ENCODE peak calls at places on chromosomes 16 and 17, in five cellular contexts. One of them, this sample, is unnamed.

GRCh38 chr17:13351046-13351445 is 250.7 kb downstream of the HS3ST3A1 start:
- DNase-seq in heart left ventricle: no peak
- DNase-seq in left lung: no peak
- DNase-seq in CD4-positive, CD25-positive, alpha-beta regulatory T cell: no peak
- DNase-seq in AG04450: no peak
- DNase-seq in this sample: peak; percentile 88

GRCh38 chr17:81000631-81001357 is 9.2 kb downstream of the CHMP6 start:
- DNase-seq in heart left ventricle: no peak
- DNase-seq in left lung: no peak
- DNase-seq in CD4-positive, CD25-positive, alpha-beta regulatory T cell: no peak
- DNase-seq in AG04450: no peak
- DNase-seq in this sample: no peak

GRCh38 chr17:45050680-45051059 is 762 bp downstream of the DCAKD start:
- DNase-seq in heart left ventricle: no peak
- DNase-seq in left lung: no peak
- DNase-seq in CD4-positive, CD25-positive, alpha-beta regulatory T cell: no peak
- DNase-seq in AG04450: no peak
- DNase-seq in this sample: peak; percentile 30

GRCh38 chr17:17851603-17852002 is 14.8 kb upstream of the SREBF1 start:
- DNase-seq in heart left ventricle: no peak
- DNase-seq in left lung: no peak
- DNase-seq in CD4-positive, CD25-positive, alpha-beta regulatory T cell: no peak
- DNase-seq in AG04450: no peak
- DNase-seq in this sample: no peak

GRCh38 chr16:50467943-50468748 is 80.0 kb upstream of the NKD1 start:
- DNase-seq in heart left ventricle: no peak
- DNase-seq in left lung: peak; percentile 43
- DNase-seq in CD4-positive, CD25-positive, alpha-beta regulatory T cell: no peak
- DNase-seq in AG04450: no peak
- DNase-seq in this sample: no peak

GRCh38 chr17:47251421-47251940 is 2.1 kb upstream of the ITGB3 start:
- DNase-seq in heart left ventricle: no peak
- DNase-seq in left lung: no peak
- DNase-seq in CD4-positive, CD25-positive, alpha-beta regulatory T cell: no peak
- DNase-seq in AG04450: no peak
- DNase-seq in this sample: no peak

GRCh38 chr16:3602320-3602653 is 9.1 kb downstream of the SLX4 start:
- DNase-seq in heart left ventricle: no peak
- DNase-seq in left lung: peak; percentile 9
- DNase-seq in CD4-positive, CD25-positive, alpha-beta regulatory T cell: no peak
- DNase-seq in AG04450: no peak
- DNase-seq in this sample: no peak

GRCh38 chr17:41507315-41507880 is 2.0 kb upstream of the KRT13 start:
- DNase-seq in heart left ventricle: no peak
- DNase-seq in left lung: no peak
- DNase-seq in CD4-positive, CD25-positive, alpha-beta regulatory T cell: no peak
- DNase-seq in AG04450: no peak
- DNase-seq in this sample: no peak

GRCh38 chr17:72967263-72967962 is 125.1 kb downstream of the SLC39A11 start:
- DNase-seq in heart left ventricle: no peak
- DNase-seq in left lung: no peak
- DNase-seq in CD4-positive, CD25-positive, alpha-beta regulatory T cell: no peak
- DNase-seq in AG04450: no peak
- DNase-seq in this sample: no peak

GRCh38 chr17:71402661-71403141 is 718.1 kb upstream of the SOX9 start:
- DNase-seq in heart left ventricle: no peak
- DNase-seq in left lung: no peak
- DNase-seq in CD4-positive, CD25-positive, alpha-beta regulatory T cell: no peak
- DNase-seq in AG04450: no peak
- DNase-seq in this sample: peak; percentile 10

GRCh38 chr16:69848635-69849545 is 86.8 kb downstream of the WWP2 start:
- DNase-seq in heart left ventricle: peak; percentile 92
- DNase-seq in left lung: peak; percentile 73
- DNase-seq in CD4-positive, CD25-positive, alpha-beta regulatory T cell: no peak
- DNase-seq in AG04450: peak; percentile 84
- DNase-seq in this sample: peak; percentile 97

GRCh38 chr16:89864421-89864820 is 9.0 kb upstream of the TCF25 start:
- DNase-seq in heart left ventricle: no peak
- DNase-seq in left lung: no peak
- DNase-seq in CD4-positive, CD25-positive, alpha-beta regulatory T cell: no peak
- DNase-seq in AG04450: no peak
- DNase-seq in this sample: no peak

GRCh38 chr17:66571745-66572144 is 263.2 kb upstream of the CACNG5 start:
- DNase-seq in heart left ventricle: no peak
- DNase-seq in left lung: no peak
- DNase-seq in CD4-positive, CD25-positive, alpha-beta regulatory T cell: no peak
- DNase-seq in AG04450: no peak
- DNase-seq in this sample: no peak

GRCh38 chr17:63095459-63095858 is 129.4 kb downstream of the TANC2 start:
- DNase-seq in heart left ventricle: no peak
- DNase-seq in left lung: no peak
- DNase-seq in CD4-positive, CD25-positive, alpha-beta regulatory T cell: no peak
- DNase-seq in AG04450: no peak
- DNase-seq in this sample: no peak

GRCh38 chr16:1839554-1839953 is 12.5 kb downstream of the FAHD1 start:
- DNase-seq in heart left ventricle: no peak
- DNase-seq in left lung: no peak
- DNase-seq in CD4-positive, CD25-positive, alpha-beta regulatory T cell: no peak
- DNase-seq in AG04450: peak; percentile 11
- DNase-seq in this sample: peak; percentile 63

GRCh38 chr17:12738624-12739023 is 50.7 kb upstream of the ARHGAP44 start:
- DNase-seq in heart left ventricle: no peak
- DNase-seq in left lung: no peak
- DNase-seq in CD4-positive, CD25-positive, alpha-beta regulatory T cell: no peak
- DNase-seq in AG04450: no peak
- DNase-seq in this sample: no peak

GRCh38 chr17:60901806-60902205 is 224.2 kb downstream of the BCAS3 start:
- DNase-seq in heart left ventricle: no peak
- DNase-seq in left lung: no peak
- DNase-seq in CD4-positive, CD25-positive, alpha-beta regulatory T cell: no peak
- DNase-seq in AG04450: peak; percentile 8
- DNase-seq in this sample: peak; percentile 72

GRCh38 chr17:19262650-19263620 is 25.8 kb downstream of the EPN2 start:
- DNase-seq in heart left ventricle: no peak
- DNase-seq in left lung: no peak
- DNase-seq in CD4-positive, CD25-positive, alpha-beta regulatory T cell: no peak
- DNase-seq in AG04450: no peak
- DNase-seq in this sample: peak; percentile 73

GRCh38 chr16:73171901-73172619 is 124.1 kb upstream of the ZFHX3 start:
- DNase-seq in heart left ventricle: peak; percentile 27
- DNase-seq in left lung: no peak
- DNase-seq in CD4-positive, CD25-positive, alpha-beta regulatory T cell: no peak
- DNase-seq in AG04450: no peak
- DNase-seq in this sample: no peak

GRCh38 chr17:78993981-78994671 is 14.4 kb upstream of the LGALS3BP start:
- DNase-seq in heart left ventricle: no peak
- DNase-seq in left lung: no peak
- DNase-seq in CD4-positive, CD25-positive, alpha-beta regulatory T cell: no peak
- DNase-seq in AG04450: no peak
- DNase-seq in this sample: no peak

GRCh38 chr17:77740481-77740880 is 218.0 kb upstream of the TNRC6C start:
- DNase-seq in heart left ventricle: no peak
- DNase-seq in left lung: no peak
- DNase-seq in CD4-positive, CD25-positive, alpha-beta regulatory T cell: no peak
- DNase-seq in AG04450: no peak
- DNase-seq in this sample: no peak

GRCh38 chr17:38967290-38967738 is at the start of gene FBXO47:
- DNase-seq in heart left ventricle: peak; percentile 94
- DNase-seq in left lung: peak; percentile 94
- DNase-seq in CD4-positive, CD25-positive, alpha-beta regulatory T cell: peak; percentile 73
- DNase-seq in AG04450: peak; percentile 51
- DNase-seq in this sample: peak; percentile 89
- H3K4me3 ChIP-seq in heart left ventricle: peak within 1 kb of the TSS; percentile 51
- H3K4me3 ChIP-seq in left lung: no peak within 1 kb of the TSS
- H3K4me3 ChIP-seq in CD4-positive, CD25-positive, alpha-beta regulatory T cell: peak within 1 kb of the TSS; percentile 48
- H3K4me3 ChIP-seq in AG04450: peak within 1 kb of the TSS; percentile 20
- H3K4me3 ChIP-seq in this sample: peak within 1 kb of the TSS; percentile 44

GRCh38 chr16:54287758-54288591 is 1.4 kb upstream of the IRX3 start:
- DNase-seq in heart left ventricle: peak; percentile 43
- DNase-seq in left lung: peak; percentile 47
- DNase-seq in CD4-positive, CD25-positive, alpha-beta regulatory T cell: no peak
- DNase-seq in AG04450: no peak
- DNase-seq in this sample: peak; percentile 18
- H3K4me3 ChIP-seq in heart left ventricle: peak overlapping the region; percentile 64
- H3K4me3 ChIP-seq in left lung: peak overlapping the region; percentile 53
- H3K4me3 ChIP-seq in CD4-positive, CD25-positive, alpha-beta regulatory T cell: no peak overlapping the region
- H3K4me3 ChIP-seq in AG04450: no peak overlapping the region
- H3K4me3 ChIP-seq in this sample: peak overlapping the region; percentile 58

DNA sequence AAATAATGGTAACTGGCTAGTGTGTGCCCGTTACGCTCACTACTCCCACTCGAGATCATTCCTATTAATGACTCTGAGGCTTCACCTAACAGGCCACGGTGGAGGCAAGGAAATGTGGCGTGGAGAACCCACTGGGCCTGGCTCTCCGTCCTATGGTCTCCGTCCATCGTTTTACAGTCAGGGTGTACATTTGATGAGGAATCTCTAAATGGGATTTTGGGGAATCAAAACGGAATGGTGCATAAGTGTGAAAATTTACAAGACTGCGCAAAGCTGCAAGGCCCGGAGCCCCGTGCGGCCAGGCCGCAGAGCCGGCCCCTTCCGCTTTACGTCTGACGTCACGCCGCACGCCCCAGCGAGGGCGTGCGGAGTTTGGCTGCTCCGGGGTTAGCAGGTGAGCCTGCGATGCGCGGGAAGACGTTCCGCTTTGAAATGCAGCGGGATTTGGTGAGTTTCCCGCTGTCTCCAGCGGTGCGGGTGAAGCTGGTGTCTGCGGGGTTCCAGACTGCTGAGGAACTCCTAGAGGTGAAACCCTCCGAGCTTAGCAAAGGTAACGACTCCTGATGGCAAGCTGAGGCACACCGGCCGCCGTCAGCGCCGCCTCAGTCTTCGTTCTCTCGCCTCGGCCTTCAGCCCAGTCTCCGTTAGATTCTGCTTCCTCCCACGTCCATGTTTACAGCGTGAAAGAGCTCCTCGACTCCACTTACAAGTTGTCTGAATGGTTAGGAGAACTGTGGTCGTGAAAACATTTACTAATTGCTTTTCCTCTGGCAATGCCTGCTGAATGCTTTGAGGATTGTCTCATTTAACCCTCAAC is at the start of gene RAD51C:
- DNase-seq in heart left ventricle: peak; percentile 86
- DNase-seq in left lung: peak; percentile 90
- DNase-seq in CD4-positive, CD25-positive, alpha-beta regulatory T cell: peak; percentile 84
- DNase-seq in AG04450: peak; percentile 56
- DNase-seq in this sample: peak; percentile 82
- H3K4me3 ChIP-seq in heart left ventricle: peak within 1 kb of the TSS; percentile 72
- H3K4me3 ChIP-seq in left lung: peak within 1 kb of the TSS; percentile 65
- H3K4me3 ChIP-seq in CD4-positive, CD25-positive, alpha-beta regulatory T cell: peak within 1 kb of the TSS; percentile 96
- H3K4me3 ChIP-seq in AG04450: peak within 1 kb of the TSS; percentile 83
- H3K4me3 ChIP-seq in this sample: peak within 1 kb of the TSS; percentile 84

GRCh38 chr17:14361470-14361869 is 60.6 kb downstream of the HS3ST3B1 start:
- DNase-seq in heart left ventricle: no peak
- DNase-seq in left lung: no peak
- DNase-seq in CD4-positive, CD25-positive, alpha-beta regulatory T cell: no peak
- DNase-seq in AG04450: no peak
- DNase-seq in this sample: no peak
- H3K4me3 ChIP-seq in heart left ventricle: no peak overlapping the region
- H3K4me3 ChIP-seq in left lung: no peak overlapping the region
- H3K4me3 ChIP-seq in CD4-positive, CD25-positive, alpha-beta regulatory T cell: no peak overlapping the region
- H3K4me3 ChIP-seq in AG04450: no peak overlapping the region
- H3K4me3 ChIP-seq in this sample: no peak overlapping the region

DNA sequence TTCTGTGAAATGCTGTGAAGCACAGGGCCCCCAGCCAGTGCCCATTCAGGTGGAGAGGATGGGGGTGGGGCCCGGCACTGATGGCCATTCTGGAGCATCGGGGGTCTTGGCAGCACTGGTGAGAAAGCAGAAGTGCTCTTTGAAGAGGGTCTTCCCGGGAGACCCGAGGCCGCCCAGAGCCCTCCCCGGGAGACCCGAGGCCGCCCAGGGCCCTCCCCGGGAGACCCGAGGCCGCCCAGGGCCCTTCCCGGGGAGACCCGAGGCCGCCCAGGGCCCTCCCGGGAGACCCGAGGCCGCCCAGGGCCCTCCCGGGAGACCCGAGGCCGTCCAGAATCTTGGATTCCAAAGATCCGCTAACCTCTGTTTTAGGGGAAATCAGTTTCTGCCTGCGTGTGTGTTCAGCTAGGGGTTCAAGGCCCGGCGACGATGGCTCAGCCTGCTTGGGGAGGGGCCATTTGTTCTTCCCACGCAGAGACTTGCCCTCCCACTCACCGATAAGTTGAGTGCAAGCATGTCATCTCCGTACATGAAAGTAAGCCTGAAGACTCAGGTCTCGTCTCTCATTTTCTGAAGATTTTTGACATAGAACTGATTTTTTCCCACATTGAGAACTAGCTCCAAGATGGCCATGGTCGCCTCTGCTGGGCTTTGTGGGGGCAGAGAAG is 35.2 kb upstream of the CAPN15 start:
- DNase-seq in heart left ventricle: no peak
- DNase-seq in left lung: no peak
- DNase-seq in CD4-positive, CD25-positive, alpha-beta regulatory T cell: no peak
- DNase-seq in AG04450: no peak
- DNase-seq in this sample: no peak
- H3K4me3 ChIP-seq in heart left ventricle: no peak overlapping the region
- H3K4me3 ChIP-seq in left lung: no peak overlapping the region
- H3K4me3 ChIP-seq in CD4-positive, CD25-positive, alpha-beta regulatory T cell: no peak overlapping the region
- H3K4me3 ChIP-seq in AG04450: no peak overlapping the region
- H3K4me3 ChIP-seq in this sample: no peak overlapping the region

DNA sequence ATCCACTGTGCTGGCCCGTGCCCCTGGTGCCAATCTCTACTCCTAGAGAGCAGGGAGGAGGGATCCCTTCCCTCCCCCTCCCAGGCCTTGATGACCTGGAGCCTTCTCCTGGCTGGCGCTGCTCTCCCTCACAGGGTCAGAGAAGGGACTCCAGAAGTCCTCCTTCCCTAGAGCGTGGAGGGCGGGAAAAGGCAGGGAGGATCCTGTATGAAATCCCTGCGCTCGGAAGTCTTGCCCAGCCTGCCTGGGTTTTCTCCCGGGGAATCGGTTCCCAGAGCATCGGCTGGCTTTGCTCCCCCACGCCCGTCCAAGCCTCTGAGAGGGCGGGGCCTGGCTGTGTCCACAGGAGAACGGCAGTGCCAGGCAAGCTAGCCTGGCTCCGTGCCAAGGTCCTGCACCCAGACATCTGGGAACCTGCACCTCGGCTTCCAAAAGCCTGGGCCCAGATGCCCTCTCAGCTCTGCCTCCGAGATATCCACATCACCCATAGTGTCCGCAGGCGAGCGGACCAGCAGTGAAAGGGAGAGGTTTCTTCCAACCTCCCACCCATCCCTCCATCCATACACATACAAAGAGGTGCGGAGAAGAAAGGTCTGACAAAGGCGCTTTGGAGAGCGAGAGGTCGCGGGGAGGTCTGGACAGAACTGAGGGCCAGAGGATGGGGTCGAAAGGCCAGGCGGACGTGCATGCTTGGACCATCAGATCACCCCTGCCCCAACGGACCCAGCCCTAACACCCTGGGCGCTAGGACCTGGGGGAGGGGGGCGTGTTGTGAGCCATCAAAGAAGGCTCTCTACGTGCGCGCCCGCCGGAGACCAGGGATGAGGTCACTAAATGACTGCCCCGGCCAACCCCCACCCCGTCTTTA is 1.1 kb downstream of the MPP2 start:
- DNase-seq in heart left ventricle: peak; percentile 74
- DNase-seq in left lung: peak; percentile 51
- DNase-seq in CD4-positive, CD25-positive, alpha-beta regulatory T cell: peak; percentile 34
- DNase-seq in AG04450: no peak
- DNase-seq in this sample: peak; percentile 38
- H3K4me3 ChIP-seq in heart left ventricle: peak overlapping the region; percentile 67
- H3K4me3 ChIP-seq in left lung: peak overlapping the region; percentile 31
- H3K4me3 ChIP-seq in CD4-positive, CD25-positive, alpha-beta regulatory T cell: no peak overlapping the region
- H3K4me3 ChIP-seq in AG04450: peak overlapping the region; percentile 68
- H3K4me3 ChIP-seq in this sample: peak overlapping the region; percentile 50

This sample was measured in fibroblast of mammary gland.